ENCODE peak calls at places on chromosomes 11 and 22, in four cellular contexts. T, I, U and K are unnamed samples. For H3K36me3, the result is how much of the 10 kb centered on the place peaks cover.

GRCh38 chr11:4190519-4190918 is 95.9 kb downstream of the RRM1 start:
- DNase-seq in T (no peak), I (no peak), U (no peak), K (no peak)

GRCh38 chr11:78351193-78351592 is 66.4 kb downstream of the GAB2 start:
- DNase-seq in T (no peak), I (no peak), U (no peak), K (no peak)

GRCh38 chr11:35308157-35308556 is 111.2 kb downstream of the SLC1A2 start:
- DNase-seq in T (no peak), I (no peak), U (no peak), K (no peak)

GRCh38 chr11:18384157-18384641 is 10.2 kb upstream of the LDHA start:
- DNase-seq in T (peak), I (peak), U (peak), K (peak)

GRCh38 chr11:73876424-73877300 is at the start of the genes COA4 and PAAF1:
- DNase-seq in T (peak), I (peak), U (peak), K (peak)

GRCh38 chr11:61816736-61817455 is at the start of gene FADS1:
- DNase-seq in T (peak), I (peak), U (peak), K (peak)

GRCh38 chr11:118883368-118884071 is at the start of gene CXCR5:
- DNase-seq in T (no peak), I (no peak), U (peak), K (peak)

GRCh38 chr11:76670475-76671235 is at the start of gene LRRC32:
- DNase-seq in T (no peak), I (peak), U (peak), K (no peak)

GRCh38 chr11:95154514-95154913 is 64.9 kb downstream of the ENDOD1 start:
- DNase-seq in T (peak), I (no peak), U (peak), K (no peak)

GRCh38 chr11:16252373-16252772 is 104.0 kb downstream of the SOX6 start:
- DNase-seq in T (no peak), I (no peak), U (no peak), K (peak)

GRCh38 chr11:76614471-76615183 is 55.9 kb downstream of the LRRC32 start:
- DNase-seq in T (no peak), I (no peak), U (no peak), K (no peak)

GRCh38 chr11:60835472-60835871 is 6.4 kb upstream of the CCDC86 start:
- DNase-seq in T (no peak), I (no peak), U (no peak), K (no peak)

GRCh38 chr22:22552630-22553029 is 6.4 kb downstream of the PRAME start:
- DNase-seq in T (no peak), I (no peak), U (no peak), K (no peak)

GRCh38 chr11:103325686-103326069 is 216.5 kb downstream of the DYNC2H1 start:
- DNase-seq in T (no peak), I (no peak), U (no peak), K (no peak)

GRCh38 chr11:26571861-26572654 is at the start of gene MUC15:
- DNase-seq in T (no peak), I (no peak), U (no peak), K (no peak)

GRCh38 chr11:34315006-34315793 is 42.6 kb downstream of the ABTB2 start:
- DNase-seq in T (no peak), I (no peak), U (no peak), K (no peak)

GRCh38 chr11:102771351-102771750 is 9.1 kb downstream of the MMP10 start:
- DNase-seq in T (no peak), I (no peak), U (no peak), K (no peak)

GRCh38 chr11:57144531-57145320 is 37.0 kb upstream of the LRRC55 start:
- DNase-seq in T (no peak), I (no peak), U (no peak), K (no peak)

GRCh38 chr11:122672892-122673291 is 17.4 kb downstream of the UBASH3B start:
- DNase-seq in T (no peak), I (peak), U (peak), K (no peak)

GRCh38 chr11:5992604-5993251 is 5.9 kb upstream of the OR52L1 start:
- DNase-seq in T (no peak), I (no peak), U (no peak), K (peak)

GRCh38 chr11:131038597-131038996 is 122.3 kb upstream of the SNX19 start:
- DNase-seq in T (no peak), I (no peak), U (no peak), K (peak)

GRCh38 chr22:21937821-21938070 is 14.9 kb downstream of the PPM1F start:
- DNase-seq in T (no peak), I (peak), U (no peak), K (no peak)

GRCh38 chr11:64131657-64132387 is 34.1 kb downstream of the MACROD1 start:
- DNase-seq in T (no peak), I (peak), U (no peak), K (no peak)

GRCh38 chr22:24957043-24957442 is 4.5 kb downstream of the KIAA1671 start:
- DNase-seq in T (no peak), I (no peak), U (peak), K (no peak)

GRCh38 chr11:93857413-93858185 is 7.2 kb upstream of the VSTM5 start:
- DNase-seq in T (no peak), I (peak), U (no peak), K (no peak)

GRCh38 chr11:103529217-103529684 is 420.0 kb downstream of the DYNC2H1 start:
- DNase-seq in T (no peak), I (no peak), U (no peak), K (peak)

GRCh38 chr11:61897387-61898246 is 6.3 kb upstream of the FADS3 start:
- DNase-seq in T (peak), I (peak), U (peak), K (peak)

GRCh38 chr11:35629914-35630313 is 11.7 kb downstream of the FJX1 start:
- DNase-seq in T (no peak), I (peak), U (peak), K (peak)

GRCh38 chr11:79249341-79249993 is 191.4 kb downstream of the TENM4 start:
- DNase-seq in T (no peak), I (no peak), U (no peak), K (no peak)

GRCh38 chr22:29907753-29908515 is 25.0 kb downstream of the MTMR3 start:
- DNase-seq in T (no peak), I (peak), U (peak), K (peak)

GRCh38 chr11:18172686-18173085 is at the start of gene MRGPRX4:
- DNase-seq in T (no peak), I (no peak), U (no peak), K (no peak)

GRCh38 chr11:113587318-113587739 is 112.1 kb upstream of the DRD2 start:
- DNase-seq in T (no peak), I (no peak), U (no peak), K (peak)

GRCh38 chr22:27679722-27680488 is 121.7 kb downstream of the MN1 start:
- DNase-seq in T (no peak), I (no peak), U (no peak), K (no peak)

GRCh38 chr11:12126352-12127019 is 16.1 kb downstream of the MICAL2 start:
- DNase-seq in T (no peak), I (peak), U (no peak), K (peak)

GRCh38 chr11:33620423-33621120 is 80.1 kb downstream of the C11orf91 start:
- DNase-seq in T (no peak), I (no peak), U (no peak), K (peak)

GRCh38 chr11:10305262-10305963 is 540 bp downstream of the ADM start:
- DNase-seq in T (peak), I (no peak), U (peak), K (peak)

GRCh38 chr11:75326439-75326810 is 25.0 kb downstream of the ARRB1 start:
- DNase-seq in T (no peak), I (no peak), U (no peak), K (no peak)

GRCh38 chr11:75324740-75325139 is 26.7 kb downstream of the ARRB1 start:
- DNase-seq in T (no peak), I (no peak), U (no peak), K (no peak)

GRCh38 chr11:75324189-75324588 is 27.3 kb downstream of the ARRB1 start:
- DNase-seq in T (no peak), I (no peak), U (no peak), K (no peak)

GRCh38 chr11:75323609-75324008 is 27.9 kb downstream of the ARRB1 start:
- DNase-seq in T (no peak), I (no peak), U (no peak), K (no peak)

GRCh38 chr11:75325713-75326438 is 25.6 kb downstream of the ARRB1 start:
- DNase-seq in T (no peak), I (no peak), U (peak), K (peak)
- H3K27ac ChIP-seq in T (no peak), I (no peak), U (no peak), K (peak)

GRCh38 chr11:66728760-66729385 is at the start of gene SPTBN2:
- DNase-seq in T (no peak), I (no peak), U (no peak), K (no peak)
- H3K4me3 ChIP-seq in T (no peak), I (peak), U (no peak), K (peak)

GRCh38 chr22:50419116-50419515 is 55.7 kb downstream of the SBF1 start:
- DNase-seq in T (no peak), I (no peak), U (no peak), K (no peak)

GRCh38 chr22:50420015-50420414 is 54.8 kb downstream of the SBF1 start:
- DNase-seq in T (no peak), I (no peak), U (no peak), K (no peak)

GRCh38 chr22:50418624-50419023 is 56.2 kb downstream of the SBF1 start:
- DNase-seq in T (no peak), I (no peak), U (no peak), K (no peak)

GRCh38 chr22:50422046-50422445 is 52.8 kb downstream of the SBF1 start:
- DNase-seq in T (no peak), I (no peak), U (no peak), K (no peak)

DNA sequence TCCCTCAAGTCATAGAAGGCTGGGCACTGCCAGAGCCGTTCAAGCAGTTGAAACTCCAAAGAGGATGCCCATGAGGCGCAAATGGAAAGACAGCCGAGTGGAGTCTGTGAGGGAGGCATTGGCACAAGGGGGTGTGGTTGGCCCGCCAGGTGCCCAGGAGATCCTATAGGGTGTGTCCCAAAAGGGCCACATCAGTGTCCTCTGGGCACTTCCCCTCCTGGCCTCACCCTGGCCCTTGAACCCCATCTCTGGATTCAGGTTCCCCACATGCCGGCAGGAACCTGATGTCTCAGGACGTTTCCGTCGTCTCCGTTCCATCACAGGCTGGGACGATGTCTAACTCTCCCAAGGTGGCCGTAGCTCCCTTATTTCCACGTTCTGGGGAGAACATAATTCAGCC is 54.3 kb downstream of the SBF1 start:
- DNase-seq in T (no peak), I (no peak), U (no peak), K (no peak)
- H3K36me3 ChIP-seq in T (half or more), I (under half), U (under half), K (half or more)

GRCh38 chr22:42169055-42169469 is 38.5 kb upstream of the CYP2D6 start:
- DNase-seq in T (peak), I (peak), U (peak), K (peak)
- H3K27ac ChIP-seq in T (no peak), I (no peak), U (no peak), K (no peak)

DNA sequence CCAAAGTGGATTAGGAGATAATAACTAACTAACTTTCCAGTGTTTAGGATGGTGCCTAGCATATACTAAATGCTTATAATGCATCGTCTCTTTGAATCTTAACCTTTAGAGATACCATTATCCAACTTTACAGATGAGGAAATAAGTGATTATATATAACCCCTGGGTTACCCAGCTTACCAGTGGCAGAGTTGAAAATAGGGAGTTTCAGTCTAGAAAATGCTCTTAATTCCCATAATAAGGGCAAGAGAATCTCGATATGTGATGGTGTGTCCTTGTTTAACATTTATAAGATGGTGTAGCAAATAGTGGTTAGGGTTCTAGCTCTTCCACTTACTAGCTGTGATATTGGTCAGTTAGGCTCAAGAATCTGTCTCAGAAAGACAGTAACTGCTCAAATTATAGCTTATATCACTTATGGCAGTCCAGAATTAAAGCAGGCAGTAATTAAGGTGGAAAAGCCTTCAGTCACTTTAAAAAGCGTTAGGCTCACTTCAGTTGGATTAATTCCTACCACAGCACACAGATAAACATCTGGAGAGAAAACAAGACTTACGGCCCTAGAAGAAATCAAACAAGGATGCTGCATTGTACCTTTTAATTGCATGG is 6.3 kb downstream of the XBP1 start:
- DNase-seq in T (no peak), I (no peak), U (no peak), K (no peak)
- H3K4me3 ChIP-seq in T (no peak), I (no peak), U (no peak), K (no peak)

GRCh38 chr22:26503758-26504157 is 8.5 kb downstream of the TFIP11 start:
- DNase-seq in T (no peak), I (no peak), U (no peak), K (no peak)

GRCh38 chr22:26502688-26503561 is 9.3 kb downstream of the TFIP11 start:
- DNase-seq in T (peak), I (no peak), U (peak), K (peak)

GRCh38 chr22:26512149-26512793 is at the start of gene TFIP11:
- DNase-seq in T (peak), I (peak), U (peak), K (peak)

GRCh38 chr22:26513852-26514251 is 1.6 kb upstream of the TFIP11 start:
- DNase-seq in T (no peak), I (no peak), U (no peak), K (no peak)

GRCh38 chr22:26508148-26508547 is 4.1 kb downstream of the TFIP11 start:
- DNase-seq in T (no peak), I (no peak), U (no peak), K (no peak)
- H3K36me3 ChIP-seq in T (half or more), I (under half), U (under half), K (half or more)

GRCh38 chr11:47256374-47256773 is 1.4 kb upstream of the NR1H3 start:
- DNase-seq in T (no peak), I (no peak), U (no peak), K (no peak)

GRCh38 chr11:47259178-47259977 is 1.6 kb downstream of the NR1H3 start:
- DNase-seq in T (peak), I (no peak), U (peak), K (no peak)

GRCh38 chr11:47258317-47258902 is 614 bp downstream of the NR1H3 start:
- DNase-seq in T (no peak), I (no peak), U (no peak), K (no peak)

GRCh38 chr11:47257518-47258316 is at the start of gene NR1H3:
- DNase-seq in T (no peak), I (peak), U (peak), K (peak)

DNA sequence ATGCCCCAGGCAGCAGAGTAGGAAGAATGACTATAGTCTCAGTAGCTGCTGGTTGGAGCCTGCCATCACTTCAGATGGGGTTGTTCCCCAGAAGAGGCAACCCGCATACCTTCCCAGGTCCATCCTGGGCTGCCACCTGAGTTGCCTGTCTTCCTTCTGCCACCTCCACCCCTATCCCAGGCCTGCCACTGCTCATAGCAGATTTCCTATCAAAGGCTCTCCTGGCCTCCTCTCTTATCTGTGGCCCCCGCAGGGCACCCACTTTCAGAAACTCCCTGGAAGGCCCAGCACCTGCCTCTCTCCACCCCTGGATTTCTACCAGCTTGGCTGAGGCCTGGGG is 648 bp upstream of the NR1H3 start:
- DNase-seq in T (no peak), I (no peak), U (no peak), K (no peak)
- H3K27ac ChIP-seq in T (peak), I (peak), U (peak), K (no peak)

GRCh38 chr22:39731881-39732555 is 161.5 kb downstream of the CACNA1I start:
- DNase-seq in T (no peak), I (no peak), U (no peak), K (no peak)
- H3K4me3 ChIP-seq in T (no peak), I (no peak), U (no peak), K (no peak)

DNA sequence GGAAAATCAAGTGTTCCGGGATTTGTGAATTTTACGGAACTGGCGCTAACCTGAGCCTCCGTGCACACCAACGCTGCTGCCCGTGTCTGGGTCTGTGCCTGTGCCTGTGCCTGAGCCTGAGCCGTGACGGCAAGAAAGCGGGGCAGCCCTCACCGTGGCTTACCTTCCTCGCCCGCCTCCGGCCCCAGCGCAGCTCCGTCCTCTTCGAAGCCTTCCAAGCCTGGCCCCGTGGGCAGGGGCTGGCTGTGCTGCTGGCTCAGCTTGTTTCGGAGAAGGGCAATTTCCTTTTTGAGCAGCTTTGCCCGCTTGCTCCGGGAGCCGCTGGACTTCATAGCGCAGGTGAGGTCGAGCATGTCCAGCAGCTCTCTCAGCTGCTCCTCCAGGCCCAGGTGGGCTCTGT is 33.8 kb downstream of the BRD1 start:
- DNase-seq in T (no peak), I (no peak), U (no peak), K (no peak)
- H3K36me3 ChIP-seq in T (half or more), I (under half), U (under half), K (half or more)